ENCODE peak calls at places on chromosomes 7 and 10, in six cellular contexts. D is SK-N-SH, O is HCT116, B is K562, L is GM12878, G is HepG2. R is an unnamed sample. For H3K4me1 and H3K36me3, the result is how much of the 10 kb centered on the place peaks cover.

GRCh38 chr7:141956084-141956483 is 9.3 kb upstream of the CLEC5A start:
- DNase-seq in G (no peak), O (no peak), B (no peak), D (no peak), L (no peak), R (no peak)

GRCh38 chr7:47653550-47654351 is 71.8 kb upstream of the TNS3 start:
- DNase-seq in G (no peak), O (no peak), L (no peak), D (peak), B (no peak), R (no peak)

GRCh38 chr7:155107126-155107525 is 37.0 kb downstream of the HTR5A start:
- DNase-seq in G (no peak), L (no peak), B (no peak), O (no peak), D (no peak), R (no peak)

GRCh38 chr10:13206546-13207443 is 27.4 kb downstream of the UCMA start:
- DNase-seq in O (peak), B (no peak), L (no peak), D (peak), G (peak), R (no peak)

GRCh38 chr7:74187915-74188675 is 13.9 kb downstream of the EIF4H start:
- DNase-seq in D (no peak), O (no peak), B (no peak), L (no peak), G (no peak), R (no peak)

GRCh38 chr7:132443776-132444520 is 132.3 kb downstream of the PLXNA4 start:
- DNase-seq in L (no peak), B (no peak), D (no peak), O (no peak), G (no peak), R (no peak)

GRCh38 chr10:6734286-6734685 is 154.2 kb upstream of the PRKCQ start:
- DNase-seq in B (no peak), D (no peak), O (no peak), L (no peak), G (no peak), R (no peak)

GRCh38 chr10:129761166-129761565 is 202.9 kb downstream of the EBF3 start:
- DNase-seq in D (no peak), L (no peak), O (no peak), B (no peak), G (no peak), R (no peak)

GRCh38 chr7:30403477-30403876 is 75.1 kb downstream of the NOD1 start:
- DNase-seq in O (no peak), G (no peak), L (no peak), D (no peak), B (peak), R (no peak)

GRCh38 chr10:125711110-125711750 is 8.3 kb upstream of the EDRF1 start:
- DNase-seq in L (no peak), O (no peak), G (peak), D (no peak), B (no peak), R (no peak)

GRCh38 chr10:3104251-3104918 is 37.0 kb downstream of the PFKP start:
- DNase-seq in O (no peak), L (no peak), D (no peak), B (no peak), G (no peak), R (no peak)

GRCh38 chr7:150901160-150902035 is 49.1 kb downstream of the AOC1 start:
- DNase-seq in B (no peak), L (no peak), O (no peak), D (peak), G (no peak), R (peak)

GRCh38 chr10:13056461-13057077 is 43.4 kb upstream of the OPTN start:
- DNase-seq in B (peak), L (no peak), G (no peak), O (no peak), D (peak), R (no peak)

GRCh38 chr10:4141471-4141870 is 356.5 kb upstream of the KLF6 start:
- DNase-seq in B (no peak), L (no peak), O (no peak), D (no peak), G (no peak), R (no peak)

GRCh38 chr10:47305566-47305965 is 5.6 kb downstream of the GDF10 start:
- DNase-seq in D (no peak), G (no peak), O (no peak), L (no peak), B (no peak), R (no peak)

GRCh38 chr7:44257213-44257612 is 56.4 kb downstream of the YKT6 start:
- DNase-seq in D (no peak), O (no peak), B (no peak), L (no peak), G (no peak), R (no peak)

GRCh38 chr10:118957141-118957825 is 72.2 kb upstream of the NANOS1 start:
- DNase-seq in D (no peak), B (no peak), O (no peak), L (no peak), G (no peak), R (no peak)

GRCh38 chr7:109844362-109844761 is 1246.6 kb upstream of the LRRN3 start:
- DNase-seq in L (no peak), D (peak), G (peak), B (no peak), O (peak), R (no peak)

GRCh38 chr7:77370606-77371005 is 45.5 kb downstream of the GSAP start:
- DNase-seq in L (no peak), O (no peak), G (no peak), D (no peak), B (no peak), R (no peak)

GRCh38 chr7:87851242-87851641 is 24.9 kb downstream of the SLC25A40 start:
- DNase-seq in L (no peak), B (no peak), D (no peak), G (no peak), O (no peak), R (no peak)

GRCh38 chr10:109640915-109641314 is 282.4 kb downstream of the XPNPEP1 start:
- DNase-seq in O (no peak), B (no peak), L (no peak), D (no peak), G (no peak), R (no peak)

GRCh38 chr10:116548301-116548700 is 2.6 kb downstream of the PNLIP start:
- DNase-seq in O (no peak), B (no peak), D (no peak), L (no peak), G (no peak), R (no peak)
- TF ChIP-seq YY1 in O (no peak), B (no peak), D (no peak), L (no peak), G (no peak), R (no peak)

DNA sequence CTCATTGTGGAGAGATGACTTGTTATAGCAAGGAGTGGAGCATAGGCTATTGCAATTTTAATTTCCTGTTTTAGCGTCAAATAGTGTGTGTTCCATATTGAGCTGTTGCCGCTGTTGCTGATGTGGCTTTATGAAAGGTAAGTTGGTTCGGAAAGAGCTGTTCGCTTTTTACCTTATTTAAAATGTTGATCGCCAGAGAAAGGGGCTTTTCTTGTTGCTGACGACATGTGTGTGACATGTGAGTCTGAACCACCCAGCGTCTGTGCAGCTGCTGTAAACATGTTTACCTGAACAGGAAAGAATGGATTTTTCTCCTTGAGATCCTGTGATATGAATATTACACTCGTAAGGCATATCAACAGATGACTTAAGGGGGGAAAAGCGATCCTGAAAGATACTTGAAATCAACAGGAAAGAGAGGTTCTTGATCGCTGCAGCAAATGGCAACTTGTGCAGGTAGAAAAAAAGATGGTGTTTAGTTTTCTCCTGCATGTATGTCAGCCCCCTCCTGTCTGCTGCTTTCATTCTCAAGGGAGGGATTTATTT is 2.5 kb downstream of the ZEB1 start:
- DNase-seq in G (no peak), O (no peak), B (no peak), D (peak), L (no peak), R (no peak)
- H3K4me1 ChIP-seq in G (under half), O (under half), B (under half), D (under half), L (under half), R (under half)

DNA sequence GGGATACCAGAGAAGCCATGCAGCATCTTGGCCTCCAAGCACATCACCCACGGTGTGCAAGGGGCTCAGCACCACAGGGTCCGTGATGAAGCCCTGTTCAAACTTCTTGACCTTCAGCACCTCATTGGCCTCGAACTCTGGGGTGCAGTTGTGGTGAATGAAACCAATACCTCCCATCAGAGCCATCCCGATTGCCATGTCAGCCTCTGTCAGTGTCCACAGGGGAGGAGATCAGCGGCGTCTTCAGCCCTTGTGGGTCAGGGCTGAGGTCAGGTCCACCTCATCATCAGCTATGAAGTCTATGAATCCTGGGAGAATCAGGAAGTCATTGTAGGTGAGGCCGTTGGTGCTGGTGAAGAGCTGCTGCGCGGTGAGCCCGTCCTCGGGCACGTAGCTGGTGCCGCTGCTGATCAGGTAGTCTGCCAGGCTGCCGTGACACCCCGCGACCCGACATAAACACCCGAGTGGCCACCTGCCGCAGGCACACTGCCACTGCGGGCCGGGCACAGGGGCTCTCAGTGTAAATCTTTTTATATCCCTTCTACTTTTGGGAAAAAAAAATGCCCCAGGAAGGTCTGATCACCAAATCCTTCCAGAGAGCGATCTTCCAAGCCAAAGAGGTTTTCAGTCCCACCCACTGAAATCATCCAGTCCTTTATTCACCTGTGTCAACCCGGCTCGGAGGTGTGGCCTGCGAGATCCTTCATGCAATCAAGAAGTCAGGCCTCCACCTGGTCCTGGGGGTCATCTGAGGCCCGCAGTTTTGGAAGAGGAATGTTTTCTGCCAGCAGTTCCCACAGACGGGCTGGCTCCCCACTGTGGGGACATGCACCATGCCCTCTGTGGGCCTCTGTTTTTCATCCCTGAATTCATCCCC is 144.1 kb upstream of the KCNMA1 start:
- DNase-seq in D (no peak), L (no peak), O (no peak), G (no peak), B (no peak), R (no peak)
- H3K36me3 ChIP-seq in D (under half), L (under half), O (under half), G (under half), B (under half), R (under half)

GRCh38 chr10:27611209-27611608 is 107.1 kb downstream of the RAB18 start:
- DNase-seq in B (no peak), G (peak), D (no peak), O (no peak), L (no peak), R (no peak)
- TF ChIP-seq YY1 in B (no peak), G (no peak), D (no peak), O (no peak), L (no peak), R (no peak)

GRCh38 chr7:84188811-84189405 is 5.7 kb downstream of the SEMA3A start:
- DNase-seq in L (no peak), D (peak), B (no peak), G (peak), O (no peak), R (no peak)

GRCh38 chr7:84190016-84190705 is 4.4 kb downstream of the SEMA3A start:
- DNase-seq in B (no peak), O (no peak), G (no peak), L (no peak), D (no peak), R (no peak)

GRCh38 chr7:84183741-84184140 is 10.8 kb downstream of the SEMA3A start:
- DNase-seq in G (no peak), B (no peak), L (no peak), O (no peak), D (no peak), R (no peak)

GRCh38 chr7:84187813-84188212 is 6.8 kb downstream of the SEMA3A start:
- DNase-seq in L (no peak), G (no peak), O (no peak), D (no peak), B (no peak), R (no peak)

GRCh38 chr7:84187087-84187805 is 7.3 kb downstream of the SEMA3A start:
- DNase-seq in G (no peak), O (no peak), D (no peak), B (no peak), L (no peak), R (no peak)
- H3K4me1 ChIP-seq in G (under half), O (under half), D (under half), B (under half), L (under half), R (under half)

GRCh38 chr10:73388228-73388627 is 25.6 kb downstream of the ANXA7 start:
- DNase-seq in O (no peak), D (no peak), G (no peak), L (no peak), B (no peak), R (no peak)
- H3K36me3 ChIP-seq in O (under half), D (under half), G (under half), L (under half), B (half or more), R (under half)

DNA sequence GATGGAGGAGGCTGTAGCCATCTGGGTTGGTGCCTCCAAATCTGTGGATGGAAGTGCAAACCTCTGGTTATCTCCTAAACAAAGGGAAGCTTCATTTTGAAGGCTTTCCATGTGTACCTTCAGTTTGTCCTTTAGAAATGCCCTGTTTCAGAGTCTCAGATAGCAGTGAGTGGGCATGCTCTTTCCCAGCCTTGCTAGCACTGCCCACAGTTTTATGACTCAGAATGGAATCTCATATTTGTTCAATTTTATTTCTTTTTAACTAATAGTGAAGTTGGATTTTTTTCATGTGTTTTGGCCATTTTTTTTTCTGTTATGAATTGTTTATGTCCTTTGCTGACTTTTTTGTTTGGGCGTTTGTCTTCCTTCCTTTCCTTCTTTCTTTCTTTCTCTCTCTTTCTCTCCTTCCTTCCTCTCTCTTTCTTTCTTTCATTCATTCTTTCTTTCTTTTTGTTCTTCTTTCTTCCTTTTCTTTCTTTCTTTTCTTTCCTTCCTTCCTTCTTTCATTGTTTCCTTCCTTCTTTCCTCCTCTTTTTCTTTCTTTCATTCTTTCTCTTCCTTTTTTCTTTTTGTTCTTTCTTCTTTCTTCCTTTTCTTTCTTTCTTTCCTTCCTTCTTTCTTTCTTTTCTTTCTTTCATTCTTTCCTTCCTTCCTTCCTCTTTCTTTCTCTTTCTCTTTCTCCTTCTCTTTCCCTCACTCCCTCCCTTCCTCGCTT is 25.6 kb downstream of the PRF1 start:
- DNase-seq in L (no peak), O (no peak), G (no peak), D (no peak), B (no peak), R (no peak)
- TF ChIP-seq YY1 in L (no peak), O (no peak), G (no peak), D (no peak), B (no peak), R (no peak)

GRCh38 chr7:55569269-55569663 is 3.0 kb downstream of the VOPP1 start:
- DNase-seq in B (no peak), G (no peak), L (no peak), O (no peak), D (peak), R (no peak)
- H3K4me1 ChIP-seq in B (under half), G (half or more), L (under half), O (under half), D (under half), R (under half)